ENCODE peak calls at places on chromosomes 5 and 9, in six cellular contexts. One of them, this sample, is unnamed.

GRCh38 chr9:113566011-113566711 is 102.6 kb downstream of the RGS3 start:
- DNase-seq in nephron progenitor cell: no peak
- DNase-seq in brain microvascular endothelial cell: no peak
- DNase-seq in fibroblast of lung: no peak
- DNase-seq in astrocyte of the spinal cord: no peak
- DNase-seq in mesothelial cell of epicardium: no peak
- DNase-seq in this sample: no peak

GRCh38 chr5:61468483-61468865 is 136.4 kb downstream of the ZSWIM6 start:
- DNase-seq in nephron progenitor cell: no peak
- DNase-seq in brain microvascular endothelial cell: no peak
- DNase-seq in fibroblast of lung: no peak
- DNase-seq in astrocyte of the spinal cord: no peak
- DNase-seq in mesothelial cell of epicardium: no peak
- DNase-seq in this sample: no peak

GRCh38 chr9:33233659-33234335 is 6.2 kb upstream of the SPINK4 start:
- DNase-seq in nephron progenitor cell: no peak
- DNase-seq in brain microvascular endothelial cell: peak
- DNase-seq in fibroblast of lung: peak
- DNase-seq in astrocyte of the spinal cord: peak
- DNase-seq in mesothelial cell of epicardium: no peak
- DNase-seq in this sample: no peak

GRCh38 chr9:131709741-131710499 is 30.0 kb downstream of the RAPGEF1 start:
- DNase-seq in nephron progenitor cell: peak
- DNase-seq in brain microvascular endothelial cell: peak
- DNase-seq in fibroblast of lung: peak
- DNase-seq in astrocyte of the spinal cord: peak
- DNase-seq in mesothelial cell of epicardium: no peak
- DNase-seq in this sample: peak

GRCh38 chr9:71218774-71219173 is 97.4 kb upstream of the TRPM3 start:
- DNase-seq in nephron progenitor cell: no peak
- DNase-seq in brain microvascular endothelial cell: no peak
- DNase-seq in fibroblast of lung: peak
- DNase-seq in astrocyte of the spinal cord: peak
- DNase-seq in mesothelial cell of epicardium: no peak
- DNase-seq in this sample: no peak

GRCh38 chr9:35736201-35736633 is 3.8 kb downstream of the CREB3 start:
- DNase-seq in nephron progenitor cell: peak
- DNase-seq in brain microvascular endothelial cell: peak
- DNase-seq in fibroblast of lung: peak
- DNase-seq in astrocyte of the spinal cord: peak
- DNase-seq in mesothelial cell of epicardium: peak
- DNase-seq in this sample: peak

GRCh38 chr5:126988021-126988569 is 42.3 kb downstream of the MARCHF3 start:
- DNase-seq in nephron progenitor cell: no peak
- DNase-seq in brain microvascular endothelial cell: no peak
- DNase-seq in fibroblast of lung: no peak
- DNase-seq in astrocyte of the spinal cord: no peak
- DNase-seq in mesothelial cell of epicardium: no peak
- DNase-seq in this sample: peak

GRCh38 chr5:8788246-8788645 is 757.6 kb downstream of the SEMA5A start:
- DNase-seq in nephron progenitor cell: no peak
- DNase-seq in brain microvascular endothelial cell: no peak
- DNase-seq in fibroblast of lung: no peak
- DNase-seq in astrocyte of the spinal cord: no peak
- DNase-seq in mesothelial cell of epicardium: no peak
- DNase-seq in this sample: no peak

GRCh38 chr5:42912184-42912766 is 100.6 kb upstream of the SELENOP start:
- DNase-seq in nephron progenitor cell: no peak
- DNase-seq in brain microvascular endothelial cell: peak
- DNase-seq in fibroblast of lung: peak
- DNase-seq in astrocyte of the spinal cord: peak
- DNase-seq in mesothelial cell of epicardium: no peak
- DNase-seq in this sample: no peak

GRCh38 chr5:6291961-6292360 is 86.4 kb downstream of the MED10 start:
- DNase-seq in nephron progenitor cell: no peak
- DNase-seq in brain microvascular endothelial cell: no peak
- DNase-seq in fibroblast of lung: no peak
- DNase-seq in astrocyte of the spinal cord: no peak
- DNase-seq in mesothelial cell of epicardium: no peak
- DNase-seq in this sample: no peak

GRCh38 chr5:39543335-39543734 is 118.6 kb upstream of the DAB2 start:
- DNase-seq in nephron progenitor cell: no peak
- DNase-seq in brain microvascular endothelial cell: no peak
- DNase-seq in fibroblast of lung: no peak
- DNase-seq in astrocyte of the spinal cord: peak
- DNase-seq in mesothelial cell of epicardium: no peak
- DNase-seq in this sample: no peak

GRCh38 chr9:130345009-130345992 is 79.7 kb downstream of the HMCN2 start:
- DNase-seq in nephron progenitor cell: no peak
- DNase-seq in brain microvascular endothelial cell: no peak
- DNase-seq in fibroblast of lung: peak
- DNase-seq in astrocyte of the spinal cord: no peak
- DNase-seq in mesothelial cell of epicardium: no peak
- DNase-seq in this sample: no peak

GRCh38 chr9:101326035-101326434 is 58.8 kb downstream of the BAAT start:
- DNase-seq in nephron progenitor cell: no peak
- DNase-seq in brain microvascular endothelial cell: no peak
- DNase-seq in fibroblast of lung: no peak
- DNase-seq in astrocyte of the spinal cord: no peak
- DNase-seq in mesothelial cell of epicardium: no peak
- DNase-seq in this sample: no peak

GRCh38 chr5:138354926-138355378 is 2.5 kb downstream of the KDM3B start:
- DNase-seq in nephron progenitor cell: peak
- DNase-seq in brain microvascular endothelial cell: peak
- DNase-seq in fibroblast of lung: peak
- DNase-seq in astrocyte of the spinal cord: peak
- DNase-seq in mesothelial cell of epicardium: no peak
- DNase-seq in this sample: peak
- TF ChIP-seq CTCF in nephron progenitor cell: no peak
- TF ChIP-seq CTCF in brain microvascular endothelial cell: no peak
- TF ChIP-seq CTCF in fibroblast of lung: no peak
- TF ChIP-seq CTCF in astrocyte of the spinal cord: no peak
- TF ChIP-seq CTCF in mesothelial cell of epicardium: no peak
- TF ChIP-seq CTCF in this sample: no peak

GRCh38 chr5:97297063-97297715 is 114.1 kb upstream of the RIOK2 start:
- DNase-seq in nephron progenitor cell: peak
- DNase-seq in brain microvascular endothelial cell: peak
- DNase-seq in fibroblast of lung: peak
- DNase-seq in astrocyte of the spinal cord: no peak
- DNase-seq in mesothelial cell of epicardium: no peak
- DNase-seq in this sample: peak
- TF ChIP-seq CTCF in nephron progenitor cell: peak
- TF ChIP-seq CTCF in brain microvascular endothelial cell: peak
- TF ChIP-seq CTCF in fibroblast of lung: peak
- TF ChIP-seq CTCF in astrocyte of the spinal cord: peak
- TF ChIP-seq CTCF in mesothelial cell of epicardium: no peak
- TF ChIP-seq CTCF in this sample: peak

DNA sequence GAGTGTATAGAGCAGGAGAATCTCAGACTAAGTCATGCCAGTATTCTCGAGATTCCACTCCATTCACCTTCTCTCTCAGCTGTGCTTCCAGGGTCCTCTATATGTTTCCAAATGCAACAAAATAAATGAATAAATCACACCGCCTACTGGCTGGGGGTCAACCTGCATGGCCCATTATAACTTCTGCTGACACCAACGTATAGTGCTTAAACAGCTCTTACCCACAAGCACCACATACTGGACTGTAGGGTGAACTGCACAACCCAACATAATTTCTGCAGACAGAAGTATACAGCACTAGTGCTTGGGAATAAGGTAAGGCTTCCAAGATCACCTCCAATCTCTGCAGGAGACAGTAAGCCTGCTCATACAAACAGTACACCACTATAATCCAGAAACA is 33.1 kb upstream of the HTR4 start:
- DNase-seq in nephron progenitor cell: peak
- DNase-seq in brain microvascular endothelial cell: peak
- DNase-seq in fibroblast of lung: peak
- DNase-seq in astrocyte of the spinal cord: peak
- DNase-seq in mesothelial cell of epicardium: no peak
- DNase-seq in this sample: no peak
- TF ChIP-seq CTCF in nephron progenitor cell: peak
- TF ChIP-seq CTCF in brain microvascular endothelial cell: peak
- TF ChIP-seq CTCF in fibroblast of lung: peak
- TF ChIP-seq CTCF in astrocyte of the spinal cord: peak
- TF ChIP-seq CTCF in mesothelial cell of epicardium: no peak
- TF ChIP-seq CTCF in this sample: no peak

GRCh38 chr5:145856285-145856818 is 16.5 kb downstream of the GRXCR2 start:
- DNase-seq in nephron progenitor cell: peak
- DNase-seq in brain microvascular endothelial cell: peak
- DNase-seq in fibroblast of lung: peak
- DNase-seq in astrocyte of the spinal cord: peak
- DNase-seq in mesothelial cell of epicardium: peak
- DNase-seq in this sample: peak
- TF ChIP-seq CTCF in nephron progenitor cell: no peak
- TF ChIP-seq CTCF in brain microvascular endothelial cell: peak
- TF ChIP-seq CTCF in fibroblast of lung: peak
- TF ChIP-seq CTCF in astrocyte of the spinal cord: no peak
- TF ChIP-seq CTCF in mesothelial cell of epicardium: no peak
- TF ChIP-seq CTCF in this sample: no peak

DNA sequence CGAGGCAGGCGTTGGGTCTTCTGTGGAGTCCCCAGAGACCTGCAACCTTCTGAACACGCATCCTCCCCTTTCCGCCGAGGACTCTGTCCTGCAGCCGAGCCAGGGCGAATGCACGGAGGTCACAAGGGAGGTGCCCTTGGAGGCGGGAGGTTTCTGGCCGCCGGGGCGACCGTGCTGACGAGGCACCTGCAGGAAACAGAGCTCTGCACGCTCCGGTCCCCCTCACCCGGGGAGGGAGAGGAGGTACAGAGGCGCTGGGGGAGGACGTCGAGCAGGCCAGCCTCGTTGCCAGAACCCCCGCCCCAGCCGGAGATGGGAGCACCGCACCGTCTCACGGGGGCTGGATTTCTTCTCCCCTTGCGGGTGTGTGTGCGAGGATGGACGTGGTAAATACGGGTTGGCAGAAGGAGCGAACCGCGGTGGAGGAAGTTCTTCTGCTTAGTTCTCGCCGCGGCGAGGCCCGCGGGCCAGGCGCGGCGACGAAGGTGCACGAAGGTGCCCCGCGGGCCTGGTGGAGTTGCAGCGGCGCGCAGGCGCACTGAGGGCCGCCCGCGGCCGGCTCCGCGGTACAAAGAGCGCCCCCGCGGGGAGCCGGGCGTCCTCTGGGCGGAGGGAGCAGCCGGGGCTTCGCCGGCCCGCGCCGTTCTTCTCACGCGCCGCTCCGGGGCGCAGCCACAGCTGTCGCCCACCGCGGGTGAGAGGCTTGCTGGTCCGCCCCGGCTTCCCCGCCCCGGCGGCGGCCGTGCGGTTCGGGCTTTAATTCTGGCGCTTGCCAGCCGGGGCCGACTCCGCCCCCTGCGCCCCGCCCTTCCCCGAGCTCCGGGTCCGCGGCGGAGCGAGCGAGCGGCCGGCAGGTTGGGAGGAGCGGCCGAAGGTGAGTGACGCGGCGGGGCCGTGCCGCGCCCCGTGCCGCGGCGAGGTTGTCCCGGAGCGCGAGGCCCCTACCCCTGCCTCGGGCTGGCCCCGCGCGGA is 289.5 kb downstream of the DOCK8 start:
- DNase-seq in nephron progenitor cell: peak
- DNase-seq in brain microvascular endothelial cell: peak
- DNase-seq in fibroblast of lung: peak
- DNase-seq in astrocyte of the spinal cord: peak
- DNase-seq in mesothelial cell of epicardium: peak
- DNase-seq in this sample: peak
- TF ChIP-seq CTCF in nephron progenitor cell: no peak
- TF ChIP-seq CTCF in brain microvascular endothelial cell: peak
- TF ChIP-seq CTCF in fibroblast of lung: no peak
- TF ChIP-seq CTCF in astrocyte of the spinal cord: peak
- TF ChIP-seq CTCF in mesothelial cell of epicardium: no peak
- TF ChIP-seq CTCF in this sample: peak

GRCh38 chr5:3139596-3139995 is 388.1 kb upstream of the IRX2 start:
- DNase-seq in nephron progenitor cell: no peak
- DNase-seq in brain microvascular endothelial cell: no peak
- DNase-seq in fibroblast of lung: peak
- DNase-seq in astrocyte of the spinal cord: peak
- DNase-seq in mesothelial cell of epicardium: no peak
- DNase-seq in this sample: no peak
- TF ChIP-seq CTCF in nephron progenitor cell: no peak
- TF ChIP-seq CTCF in brain microvascular endothelial cell: no peak
- TF ChIP-seq CTCF in fibroblast of lung: no peak
- TF ChIP-seq CTCF in astrocyte of the spinal cord: no peak
- TF ChIP-seq CTCF in mesothelial cell of epicardium: no peak
- TF ChIP-seq CTCF in this sample: no peak

This sample was measured in GM10248.